ENCODE peak calls at places on chromosomes 6 and 20, in eight cellular contexts. D is sigmoid colon, Q is endodermal cell, H is heart right ventricle, U is GM13977, Y is AG04449, A is progenitor cell of endocrine pancreas, Z is WTC11. G is an unnamed sample.

GRCh38 chr6:49479308-49480004 is 16.3 kb downstream of the CENPQ start:
- DNase-seq in H (no peak), U (no peak), A (no peak), Z (no peak), Y (no peak), D (no peak), Q (no peak), G (no peak)

GRCh38 chr6:105886812-105887513 is 199.2 kb upstream of the PRDM1 start:
- DNase-seq in Z (no peak), D (no peak), H (no peak), Y (no peak), Q (no peak), U (no peak), A (no peak), G (no peak)

GRCh38 chr20:31548823-31549512 is 34.7 kb downstream of the HM13 start:
- DNase-seq in Q (no peak), D (no peak), H (no peak), A (no peak), Y (no peak), Z (no peak), U (no peak), G (no peak)

GRCh38 chr6:160128125-160128683 is 6.6 kb downstream of the SLC22A1 start:
- DNase-seq in D (no peak), Z (no peak), H (no peak), Q (peak), Y (no peak), A (no peak), U (no peak), G (no peak)

GRCh38 chr6:143629104-143630080 is 48.4 kb upstream of the PHACTR2 start:
- DNase-seq in D (no peak), H (no peak), Y (no peak), U (no peak), Q (no peak), A (no peak), Z (no peak), G (no peak)

GRCh38 chr6:31734703-31735500 is 1.4 kb downstream of the CLIC1 start:
- DNase-seq in Z (no peak), U (peak), D (no peak), Q (peak), H (peak), A (no peak), Y (no peak), G (peak)

GRCh38 chr20:41692479-41693135 is 74.4 kb upstream of the CHD6 start:
- DNase-seq in D (peak), H (peak), Z (peak), U (peak), Q (peak), Y (no peak), A (peak), G (peak)

GRCh38 chr20:36881888-36882287 is 6.0 kb downstream of the TLDC2 start:
- DNase-seq in Y (no peak), Z (no peak), D (no peak), A (no peak), H (no peak), Q (no peak), U (peak), G (peak)

GRCh38 chr6:20833881-20834515 is 299.7 kb downstream of the CDKAL1 start:
- DNase-seq in A (no peak), H (no peak), D (no peak), Q (no peak), Z (no peak), Y (no peak), U (no peak), G (no peak)

DNA sequence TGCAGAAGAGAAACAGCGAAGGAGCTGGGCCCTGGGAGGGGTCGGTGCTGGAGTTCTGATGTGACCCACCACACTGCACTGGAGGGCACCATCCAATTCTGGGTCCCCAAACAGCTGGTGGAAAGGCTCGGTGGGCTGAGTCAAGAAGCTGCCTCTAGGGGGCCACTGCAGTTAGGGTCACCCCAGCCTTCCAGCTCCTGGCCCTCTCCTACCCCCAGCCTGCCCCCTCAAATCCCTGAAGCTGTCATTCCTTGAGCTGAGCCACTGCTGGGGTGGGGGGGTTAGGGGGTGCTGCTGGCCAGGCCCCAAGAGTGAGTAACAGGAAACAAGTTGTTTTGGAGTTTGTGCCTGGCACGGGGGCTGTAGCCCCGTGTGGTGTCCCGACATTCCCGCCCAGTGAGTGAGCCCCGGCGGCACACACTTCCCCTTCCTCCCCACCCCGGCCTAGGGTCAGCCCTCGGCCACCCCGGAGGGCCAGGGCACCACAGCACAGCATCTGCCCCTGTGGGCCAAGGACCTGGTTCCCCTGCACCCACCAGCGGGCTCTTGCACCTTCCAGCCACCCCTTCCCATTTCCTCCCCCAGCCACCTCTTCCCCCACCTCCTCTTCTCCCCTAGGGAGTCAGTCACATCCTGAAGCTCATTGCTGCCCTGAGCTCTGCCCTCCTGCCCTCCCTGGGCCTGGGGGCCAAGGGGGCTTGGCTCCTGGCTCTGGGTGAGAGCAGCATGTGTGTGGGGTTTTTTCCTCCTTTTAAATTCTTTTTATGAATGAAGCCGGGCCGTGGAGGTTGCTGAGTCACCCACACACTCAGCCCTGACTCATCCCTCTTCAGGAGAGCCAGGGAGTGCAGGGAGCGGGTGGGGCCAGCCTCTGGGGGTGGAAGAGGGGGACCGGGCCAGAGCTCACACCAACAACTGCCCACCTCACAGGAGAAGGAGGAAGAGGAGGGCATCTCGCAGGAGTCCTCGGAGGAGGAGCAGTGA is 4.6 kb downstream of the SMIM29 start:
- DNase-seq in H (peak), Q (peak), A (no peak), Y (no peak), Z (peak), D (peak), U (no peak), G (no peak)
- TF ChIP-seq CTCF in H (no peak), Q (peak), A (peak), Y (peak), Z (peak), D (no peak), U (peak), G (peak)

GRCh38 chr20:60049601-60050000 is 91.4 kb downstream of the CDH26 start:
- DNase-seq in Y (no peak), Z (no peak), U (no peak), A (no peak), D (no peak), H (no peak), Q (peak), G (no peak)

GRCh38 chr20:60048634-60049578 is 90.7 kb downstream of the CDH26 start:
- DNase-seq in D (no peak), Z (no peak), Q (peak), U (no peak), A (no peak), H (no peak), Y (no peak), G (no peak)

GRCh38 chr20:60053125-60053812 is 95.0 kb downstream of the CDH26 start:
- DNase-seq in U (no peak), H (no peak), A (no peak), Q (peak), D (no peak), Z (no peak), Y (no peak), G (no peak)

GRCh38 chr20:60052322-60052721 is 94.1 kb downstream of the CDH26 start:
- DNase-seq in Z (no peak), Y (no peak), D (no peak), Q (peak), A (no peak), H (no peak), U (no peak), G (no peak)

GRCh38 chr20:60050193-60050960 is 92.2 kb downstream of the CDH26 start:
- DNase-seq in Q (peak), Z (peak), H (no peak), A (no peak), D (peak), U (no peak), Y (no peak), G (no peak)
- TF ChIP-seq CTCF in Q (peak), Z (peak), H (peak), A (peak), D (no peak), U (no peak), Y (no peak), G (peak)

DNA sequence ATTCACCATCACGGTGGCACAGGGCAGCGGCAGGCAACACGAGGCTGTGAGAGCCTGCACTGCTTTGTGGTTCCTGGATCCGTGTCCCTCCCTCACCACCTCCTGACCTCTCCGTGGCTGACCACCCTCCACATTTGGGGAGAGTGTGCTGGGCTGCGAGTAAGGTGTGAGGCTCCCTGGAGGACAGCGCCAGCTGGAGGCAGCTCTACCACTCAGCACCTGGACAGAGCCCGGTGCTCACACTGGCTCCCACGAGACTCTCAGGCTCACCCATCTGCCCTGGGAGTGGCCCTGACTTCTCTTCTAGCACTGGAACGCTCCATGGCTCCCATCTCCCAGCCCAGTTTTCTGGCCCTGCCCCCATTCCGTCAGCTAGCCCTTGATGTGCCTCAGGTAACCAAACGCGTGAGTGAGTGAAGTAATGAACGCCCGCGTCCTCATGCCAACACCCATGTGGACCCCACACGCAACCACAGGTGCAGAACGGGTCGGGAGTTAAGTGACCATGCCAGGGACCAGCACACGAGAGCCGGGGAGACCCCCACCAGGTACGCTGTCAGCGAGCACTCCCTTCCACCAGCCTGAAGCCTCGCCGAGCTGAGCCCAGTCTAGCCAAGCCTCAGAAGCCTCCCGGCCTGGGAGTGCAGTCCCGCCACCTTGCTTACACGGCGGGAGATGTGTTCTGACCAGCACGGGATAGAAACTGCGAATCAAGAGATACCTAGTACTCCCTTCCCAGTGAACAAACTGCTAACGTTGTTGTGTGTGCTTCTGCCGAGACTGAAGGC is 137.2 kb downstream of the WDR27 start:
- DNase-seq in A (no peak), H (no peak), Q (no peak), Y (no peak), U (no peak), Z (peak), D (no peak), G (no peak)
- TF ChIP-seq CTCF in A (no peak), H (no peak), Q (peak), Y (no peak), U (peak), Z (no peak), D (no peak), G (no peak)

DNA sequence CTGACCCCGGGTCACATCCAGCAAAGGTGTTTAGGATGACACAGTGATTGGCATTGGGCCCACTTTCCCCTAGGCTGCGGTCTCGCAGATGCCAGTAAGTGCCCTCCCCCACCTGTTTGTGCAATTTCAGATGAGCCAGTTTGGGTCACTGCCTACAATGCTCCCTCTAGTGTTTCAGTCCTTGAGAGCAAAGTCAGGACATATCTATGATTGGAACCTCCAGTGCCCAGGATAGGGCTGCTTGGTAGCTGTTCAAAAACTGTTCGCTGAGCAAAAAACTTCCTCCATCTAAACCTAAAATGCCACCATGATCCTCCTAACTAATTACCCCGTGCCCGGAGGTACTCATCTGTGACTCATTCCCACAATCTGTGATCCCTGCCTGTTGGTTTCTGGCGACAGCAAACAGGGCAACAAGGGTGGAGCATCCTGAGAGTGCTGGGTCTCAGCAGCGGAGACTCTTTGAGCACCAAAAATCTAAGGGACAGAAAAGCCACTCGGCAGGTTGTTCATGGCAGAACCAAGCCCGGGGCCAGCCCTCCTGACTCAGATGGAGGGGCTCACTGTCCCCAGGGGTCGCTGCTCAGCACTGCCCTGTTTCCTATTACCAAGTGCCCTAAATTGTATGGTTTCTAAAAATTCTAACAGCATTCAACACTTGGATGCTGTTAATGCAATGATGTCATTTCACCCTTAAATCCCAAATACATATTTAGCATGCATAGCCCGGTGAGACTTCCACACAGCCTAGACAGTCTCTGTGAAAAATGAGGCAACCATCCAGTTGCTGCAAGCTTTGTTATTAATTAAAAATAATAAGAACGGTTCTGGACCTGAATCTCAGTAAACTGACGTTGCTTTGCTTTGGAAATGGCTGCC is 5.0 kb downstream of the VSX1 start:
- DNase-seq in D (no peak), Q (peak), U (peak), A (peak), Y (no peak), H (no peak), Z (no peak), G (no peak)
- TF ChIP-seq CTCF in D (no peak), Q (peak), U (peak), A (peak), Y (no peak), H (peak), Z (no peak), G (peak)

DNA sequence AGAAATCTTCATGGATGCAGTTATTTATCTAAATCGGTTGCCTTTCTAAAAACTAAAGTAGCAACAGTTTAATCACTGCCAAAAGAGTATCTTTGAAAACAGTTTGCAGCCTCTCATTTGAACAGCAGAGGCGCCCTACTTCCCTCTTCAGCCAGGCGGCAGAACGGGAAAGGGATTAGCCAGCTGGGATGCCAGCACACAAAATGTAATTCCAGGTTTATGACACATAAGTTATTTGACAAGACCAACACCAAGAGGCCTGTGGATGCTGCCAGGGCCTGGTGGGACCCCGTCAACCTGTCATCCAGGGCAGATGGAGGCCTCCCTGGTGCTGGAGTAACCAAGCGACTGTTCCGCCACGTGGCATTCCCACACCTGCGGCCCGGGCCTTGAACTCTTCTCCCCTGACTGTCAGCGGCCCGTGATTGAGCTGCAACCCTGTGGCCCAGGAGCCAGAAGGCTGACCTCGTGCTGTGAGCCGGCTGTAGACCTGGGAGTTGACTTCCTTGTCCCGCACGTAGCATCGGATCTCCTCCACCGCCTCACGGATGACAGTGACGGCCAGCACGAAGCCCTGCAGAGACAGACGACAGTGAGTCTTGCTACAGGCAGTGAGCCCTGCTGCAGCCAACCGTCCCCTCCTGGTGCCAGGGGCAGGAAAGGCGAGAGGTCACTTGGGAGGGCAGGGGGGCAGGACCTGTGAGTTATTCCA is 55.5 kb downstream of the ATP9A start:
- DNase-seq in H (no peak), Z (peak), D (no peak), A (no peak), Y (no peak), Q (peak), U (no peak), G (no peak)
- TF ChIP-seq CTCF in H (no peak), Z (peak), D (no peak), A (peak), Y (peak), Q (peak), U (peak), G (no peak)

DNA sequence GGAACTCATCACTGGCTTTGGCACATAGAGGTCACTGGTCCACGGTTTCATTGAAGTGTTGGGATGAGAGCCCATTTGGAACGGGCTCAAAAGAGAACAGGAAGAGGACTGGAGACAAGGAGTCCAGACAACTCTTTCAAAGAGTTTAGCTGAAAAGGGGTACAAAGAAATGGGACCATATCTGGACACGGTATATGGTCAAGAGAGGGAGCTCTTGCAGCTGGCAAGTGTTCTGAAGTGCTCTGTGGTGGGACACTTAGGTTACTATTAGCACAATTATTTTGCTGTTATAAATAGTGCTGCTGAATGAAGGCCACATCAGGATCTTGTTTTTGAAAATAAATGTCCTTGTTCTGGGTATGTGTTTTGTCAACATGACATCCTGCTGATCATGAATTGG is 4.6 kb downstream of the SGK2 start:
- DNase-seq in Q (no peak), Z (no peak), D (no peak), Y (no peak), U (peak), H (no peak), A (no peak), G (no peak)
- TF ChIP-seq CTCF in Q (no peak), Z (no peak), D (no peak), Y (no peak), U (peak), H (no peak), A (no peak), G (no peak)

GRCh38 chr20:21027569-21027968 is 78.6 kb downstream of the LINC00237 start:
- DNase-seq in Y (no peak), A (no peak), H (no peak), U (no peak), Q (peak), Z (peak), D (no peak), G (no peak)
- TF ChIP-seq CTCF in Y (no peak), A (peak), H (no peak), U (no peak), Q (peak), Z (no peak), D (no peak), G (no peak)